ENCODE peak calls at places on chromosomes 13 and 19, in eight cellular contexts. C, M, T, W, X, D, E and V are unnamed samples.

GRCh38 chr13:109422163-109422562 is 364.2 kb downstream of the IRS2 start:
- DNase-seq in X (no peak), C (no peak), E (no peak), D (no peak), T (no peak), M (no peak), W (no peak), V (no peak)

GRCh38 chr19:55486043-55486970 is 1.3 kb downstream of the NAT14 start:
- DNase-seq in T (no peak), M (no peak), C (peak; percentile 45), E (no peak), X (no peak), W (no peak), D (peak; percentile 76), V (peak; percentile 36)

GRCh38 chr13:109874921-109875454 is 88.6 kb upstream of the IRS2 start:
- DNase-seq in C (peak; percentile 22), M (no peak), T (no peak), D (no peak), E (no peak), X (no peak), W (no peak), V (no peak)

GRCh38 chr19:19110410-19111137 is 27.7 kb downstream of the TMEM161A start:
- DNase-seq in X (no peak), D (no peak), E (no peak), W (peak; percentile 81), C (no peak), M (peak; percentile 19), T (peak; percentile 83), V (peak; percentile 31)

GRCh38 chr19:52622261-52622660 is 15.9 kb downstream of the ZNF83 start:
- DNase-seq in T (no peak), X (no peak), M (no peak), W (peak; percentile 37), C (no peak), E (no peak), D (no peak), V (no peak)

GRCh38 chr13:100454876-100455275 is 133.7 kb downstream of the GGACT start:
- DNase-seq in W (no peak), T (no peak), E (no peak), X (peak; percentile 70), C (peak; percentile 45), M (no peak), D (no peak), V (no peak)

GRCh38 chr19:13022859-13023636 is 27.8 kb downstream of the NFIX start:
- DNase-seq in D (peak; percentile 89), C (peak; percentile 94), T (no peak), X (no peak), W (peak; percentile 61), M (peak; percentile 96), E (peak; percentile 76), V (peak; percentile 75)

GRCh38 chr19:51246153-51246552 is 4.7 kb upstream of the SIGLECL1 start:
- DNase-seq in E (no peak), T (no peak), M (no peak), X (no peak), C (peak; percentile 4), W (no peak), D (no peak), V (no peak)

GRCh38 chr13:62119739-62120700 is 704.4 kb upstream of the PCDH20 start:
- DNase-seq in E (no peak), X (peak; percentile 18), W (no peak), C (peak; percentile 27), T (no peak), M (no peak), D (no peak), V (no peak)

GRCh38 chr19:48341006-48341405 is 15.7 kb downstream of the EMP3 start:
- DNase-seq in M (no peak), C (peak; percentile 99), E (no peak), W (no peak), X (no peak), D (no peak), T (no peak), V (peak; percentile 72)

GRCh38 chr13:110163020-110163658 is 143.8 kb downstream of the COL4A1 start:
- DNase-seq in D (no peak), E (no peak), X (no peak), T (no peak), W (no peak), M (no peak), C (no peak), V (no peak)

GRCh38 chr19:47781590-47782318 is 3.3 kb downstream of the SELENOW start:
- DNase-seq in T (no peak), X (no peak), C (no peak), D (no peak), E (no peak), W (no peak), M (peak; percentile 81), V (no peak)

GRCh38 chr19:20182232-20182785 is 15.3 kb downstream of the ZNF486 start:
- DNase-seq in M (no peak), E (no peak), X (no peak), W (no peak), T (no peak), C (no peak), D (no peak), V (peak; percentile 22)

GRCh38 chr19:1632462-1633268 is 19.8 kb downstream of the TCF3 start:
- DNase-seq in M (no peak), X (no peak), W (no peak), C (no peak), E (peak; percentile 80), T (no peak), D (no peak), V (no peak)